ENCODE peak calls at places on chromosomes 3 and 15, in eight cellular contexts. Y, A, K, W, J, F, U and L are unnamed samples.

GRCh38 chr15:39583586-39584265 is 2.8 kb downstream of the THBS1 start:
- DNase-seq in Y (peak; percentile 48), A (no peak), K (peak; percentile 40), W (peak; percentile 33), J (peak; percentile 59), F (peak; percentile 70), U (no peak), L (no peak)

GRCh38 chr3:52742418-52743041 is 28.2 kb downstream of the NEK4 start:
- DNase-seq in Y (peak; percentile 22), A (no peak), K (no peak), W (peak; percentile 33), J (peak; percentile 44), F (no peak), U (peak; percentile 12), L (peak; percentile 49)

GRCh38 chr3:158711886-158712285 is 20.4 kb downstream of the RARRES1 start:
- DNase-seq in Y (peak; percentile 68), A (no peak), K (peak; percentile 64), W (peak; percentile 50), J (peak; percentile 88), F (no peak), U (peak; percentile 36), L (no peak)

GRCh38 chr3:50675179-50676030 is 678 bp downstream of the DOCK3 start:
- DNase-seq in Y (no peak), A (peak; percentile 45), K (no peak), W (no peak), J (no peak), F (peak; percentile 72), U (no peak), L (no peak)

GRCh38 chr3:52777127-52777958 is at the start of gene ITIH1:
- DNase-seq in Y (no peak), A (no peak), K (no peak), W (no peak), J (no peak), F (peak; percentile 58), U (no peak), L (no peak)

GRCh38 chr3:11640009-11640673 is 3.6 kb downstream of the VGLL4 start:
- DNase-seq in Y (no peak), A (no peak), K (no peak), W (no peak), J (no peak), F (no peak), U (no peak), L (no peak)

GRCh38 chr3:179666436-179667035 is 13.7 kb downstream of the USP13 start:
- DNase-seq in Y (no peak), A (peak; percentile 42), K (no peak), W (no peak), J (no peak), F (no peak), U (no peak), L (no peak)

GRCh38 chr3:31250116-31250813 is 282.5 kb upstream of the STT3B start:
- DNase-seq in Y (peak; percentile 5), A (no peak), K (no peak), W (no peak), J (no peak), F (no peak), U (no peak), L (no peak)

GRCh38 chr15:70584441-70584837 is 178.9 kb downstream of the UACA start:
- DNase-seq in Y (no peak), A (no peak), K (no peak), W (no peak), J (no peak), F (no peak), U (no peak), L (no peak)

GRCh38 chr15:51128701-51129100 is 34.0 kb upstream of the TNFAIP8L3 start:
- DNase-seq in Y (no peak), A (no peak), K (no peak), W (no peak), J (no peak), F (no peak), U (no peak), L (no peak)

GRCh38 chr15:74384566-74385441 is 17.4 kb upstream of the CYP11A1 start:
- DNase-seq in Y (peak; percentile 84), A (no peak), K (no peak), W (peak; percentile 28), J (no peak), F (no peak), U (no peak), L (no peak)

GRCh38 chr3:6861331-6861988 is 545 bp downstream of the GRM7 start:
- DNase-seq in Y (no peak), A (no peak), K (no peak), W (no peak), J (no peak), F (no peak), U (no peak), L (peak; percentile 27)

GRCh38 chr3:101148001-101148400 is 154.8 kb upstream of the ABI3BP start:
- DNase-seq in Y (no peak), A (no peak), K (no peak), W (no peak), J (no peak), F (no peak), U (no peak), L (no peak)

GRCh38 chr3:194565597-194566190 is 67.5 kb downstream of the TMEM44 start:
- DNase-seq in Y (no peak), A (no peak), K (peak; percentile 67), W (no peak), J (peak; percentile 90), F (no peak), U (no peak), L (no peak)

GRCh38 chr3:98564282-98565005 is 29.0 kb downstream of the CPOX start:
- DNase-seq in Y (no peak), A (no peak), K (no peak), W (no peak), J (no peak), F (no peak), U (no peak), L (no peak)

GRCh38 chr3:184337315-184337714 is at the start of gene FAM131A:
- DNase-seq in Y (no peak), A (peak; percentile 31), K (no peak), W (no peak), J (no peak), F (peak; percentile 93), U (no peak), L (no peak)

GRCh38 chr15:43100971-43101370 is 4.9 kb downstream of the UBR1 start:
- DNase-seq in Y (peak; percentile 65), A (no peak), K (no peak), W (no peak), J (no peak), F (no peak), U (no peak), L (peak; percentile 25)

GRCh38 chr3:45489730-45490309 is 101.4 kb downstream of the LARS2 start:
- DNase-seq in Y (peak; percentile 32), A (no peak), K (no peak), W (no peak), J (no peak), F (no peak), U (no peak), L (no peak)

GRCh38 chr15:32698773-32699390 is 18.9 kb upstream of the GREM1 start:
- DNase-seq in Y (no peak), A (no peak), K (no peak), W (no peak), J (no peak), F (no peak), U (no peak), L (no peak)

GRCh38 chr3:170522171-170522570 is 63.7 kb downstream of the SLC7A14 start:
- DNase-seq in Y (no peak), A (no peak), K (no peak), W (no peak), J (peak; percentile 53), F (no peak), U (no peak), L (no peak)

GRCh38 chr15:40937762-40938529 is 8.8 kb downstream of the DLL4 start:
- DNase-seq in Y (peak; percentile 64), A (no peak), K (no peak), W (peak; percentile 85), J (no peak), F (no peak), U (no peak), L (no peak)
- TF ChIP-seq CTCF in Y (peak; percentile 58), A (peak; percentile 27), K (peak; percentile 15), W (peak; percentile 58), J (peak; percentile 29), F (peak; percentile 16), U (peak; percentile 67), L (peak; percentile 33)

GRCh38 chr3:126490619-126491018 is 14.9 kb upstream of the ZXDC start:
- DNase-seq in Y (no peak), A (no peak), K (no peak), W (no peak), J (no peak), F (no peak), U (no peak), L (no peak)
- TF ChIP-seq CTCF in Y (no peak), A (no peak), K (no peak), W (no peak), J (no peak), F (no peak), U (no peak), L (no peak)

DNA sequence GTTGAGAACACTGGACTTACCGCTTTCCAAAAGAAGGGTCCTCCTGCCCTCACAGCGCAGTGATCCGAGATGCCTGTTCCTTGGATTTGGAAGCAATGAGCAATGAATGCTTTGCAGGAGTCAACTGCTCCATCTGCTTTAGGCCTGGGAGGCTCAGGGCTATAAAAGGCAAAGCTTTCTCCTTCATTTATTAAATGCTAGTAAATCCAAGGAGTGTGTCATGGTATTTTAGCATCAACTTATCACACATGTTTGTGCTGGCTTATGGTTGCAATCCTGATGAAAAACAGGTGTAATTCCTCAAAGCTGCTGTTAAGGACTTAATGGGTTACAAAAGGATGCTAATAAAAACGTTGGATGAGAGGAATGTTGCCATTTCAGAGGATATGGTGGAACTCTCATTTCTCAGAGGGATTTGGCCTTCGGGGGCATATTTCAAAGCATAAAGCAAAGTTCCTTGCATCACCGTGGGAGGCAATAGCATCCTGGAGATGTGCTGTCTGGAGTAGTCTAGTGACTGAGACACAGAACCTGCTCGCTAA is 158.5 kb upstream of the TPM1 start:
- DNase-seq in Y (no peak), A (no peak), K (peak; percentile 86), W (no peak), J (peak; percentile 98), F (peak; percentile 78), U (no peak), L (no peak)
- TF ChIP-seq CTCF in Y (no peak), A (no peak), K (no peak), W (no peak), J (peak; percentile 16), F (no peak), U (no peak), L (no peak)

GRCh38 chr3:134567605-134568004 is 81.7 kb downstream of the CEP63 start:
- DNase-seq in Y (no peak), A (no peak), K (no peak), W (no peak), J (no peak), F (no peak), U (peak; percentile 75), L (no peak)

GRCh38 chr3:134562055-134562454 is 76.2 kb downstream of the CEP63 start:
- DNase-seq in Y (no peak), A (no peak), K (no peak), W (no peak), J (no peak), F (no peak), U (no peak), L (no peak)

GRCh38 chr3:134564991-134565390 is 79.1 kb downstream of the CEP63 start:
- DNase-seq in Y (no peak), A (no peak), K (no peak), W (no peak), J (peak; percentile 63), F (no peak), U (no peak), L (no peak)

GRCh38 chr3:134559591-134559990 is 73.7 kb downstream of the CEP63 start:
- DNase-seq in Y (no peak), A (no peak), K (no peak), W (no peak), J (no peak), F (no peak), U (no peak), L (no peak)

GRCh38 chr3:134563614-134564013 is 77.8 kb downstream of the CEP63 start:
- DNase-seq in Y (peak; percentile 22), A (no peak), K (no peak), W (no peak), J (no peak), F (no peak), U (no peak), L (no peak)
- TF ChIP-seq CTCF in Y (no peak), A (no peak), K (no peak), W (no peak), J (no peak), F (no peak), U (no peak), L (no peak)